ENCODE peak calls at places on chromosome 15, in six cellular contexts. T is A549, V is RWPE2, K is progenitor cell of endocrine pancreas, O is RWPE1, A is fibroblast of pulmonary artery. E is an unnamed sample.

GRCh38 chr15:37824717-37825382 is 109.6 kb upstream of the TMCO5A start:
- DNase-seq in T (peak), V (peak), K (no peak), O (peak), A (peak), E (no peak)

GRCh38 chr15:80461370-80462060 is 57.3 kb downstream of the ARNT2 start:
- DNase-seq in T (no peak), V (no peak), K (no peak), O (no peak), A (no peak), E (no peak)

GRCh38 chr15:28098360-28098765 is 752 bp downstream of the OCA2 start:
- DNase-seq in T (no peak), V (no peak), K (no peak), O (no peak), A (no peak), E (no peak)

GRCh38 chr15:40739854-40740253 is 15.2 kb downstream of the RMDN3 start:
- DNase-seq in T (no peak), V (peak), K (no peak), O (no peak), A (no peak), E (no peak)

GRCh38 chr15:43095708-43096347 is 10.0 kb downstream of the UBR1 start:
- DNase-seq in T (no peak), V (no peak), K (no peak), O (no peak), A (peak), E (no peak)

GRCh38 chr15:77969055-77969454 is 108.5 kb downstream of the TBC1D2B start:
- DNase-seq in T (no peak), V (no peak), K (no peak), O (no peak), A (no peak), E (no peak)

GRCh38 chr15:51349156-51349844 is 7.8 kb downstream of the GLDN start:
- DNase-seq in T (no peak), V (no peak), K (no peak), O (no peak), A (no peak), E (no peak)

GRCh38 chr15:50116477-50116876 is 2.6 kb downstream of the ATP8B4 start:
- DNase-seq in T (peak), V (no peak), K (no peak), O (no peak), A (peak), E (no peak)

GRCh38 chr15:77505556-77505955 is 84.9 kb downstream of the HMG20A start:
- DNase-seq in T (no peak), V (no peak), K (no peak), O (peak), A (no peak), E (no peak)

GRCh38 chr15:74438696-74439316 is 5.0 kb upstream of the SEMA7A start:
- DNase-seq in T (peak), V (no peak), K (peak), O (peak), A (peak), E (peak)

GRCh38 chr15:57686657-57687056 is 19.9 kb upstream of the POLR2M start:
- DNase-seq in T (no peak), V (no peak), K (no peak), O (no peak), A (no peak), E (no peak)

GRCh38 chr15:71707230-71708051 is 102.9 kb upstream of the NR2E3 start:
- DNase-seq in T (no peak), V (no peak), K (no peak), O (no peak), A (peak), E (no peak)
- TF ChIP-seq CTCF in T (no peak), V (no peak), K (no peak), O (no peak), A (no peak), E (no peak)

GRCh38 chr15:82933576-82933975 is 18.9 kb downstream of the HOMER2 start:
- DNase-seq in T (no peak), V (no peak), K (no peak), O (no peak), A (no peak), E (no peak)

GRCh38 chr15:82937659-82938058 is 14.9 kb downstream of the HOMER2 start:
- DNase-seq in T (no peak), V (no peak), K (no peak), O (no peak), A (no peak), E (no peak)

GRCh38 chr15:82935382-82935781 is 17.1 kb downstream of the HOMER2 start:
- DNase-seq in T (no peak), V (no peak), K (no peak), O (no peak), A (no peak), E (no peak)

GRCh38 chr15:82934100-82934880 is 18.2 kb downstream of the HOMER2 start:
- DNase-seq in T (no peak), V (no peak), K (no peak), O (no peak), A (no peak), E (no peak)

GRCh38 chr15:82936966-82937647 is 15.4 kb downstream of the HOMER2 start:
- DNase-seq in T (peak), V (no peak), K (no peak), O (peak), A (no peak), E (no peak)
- TF ChIP-seq CTCF in T (no peak), V (no peak), K (no peak), O (no peak), A (no peak), E (no peak)

DNA sequence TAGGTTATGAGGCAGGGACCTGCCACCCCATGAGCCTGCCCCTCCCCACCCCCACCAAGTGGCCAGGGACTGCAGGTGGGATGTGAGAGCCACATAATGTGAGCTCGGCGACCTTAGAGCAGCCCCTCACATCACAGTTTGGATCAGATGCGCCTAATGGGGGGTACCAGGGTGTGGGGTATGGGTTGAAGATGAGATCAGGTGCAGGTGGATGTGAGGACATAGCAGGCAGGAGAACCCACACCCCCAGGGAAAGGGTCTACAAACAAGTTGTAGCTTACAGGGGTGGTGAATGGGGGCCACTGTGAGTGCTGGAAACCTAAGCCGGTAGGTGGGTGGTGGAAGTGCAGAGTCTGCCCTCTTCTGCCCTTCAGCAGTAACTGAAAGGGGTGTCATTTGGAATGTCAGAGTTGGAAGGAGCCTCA is 94.0 kb downstream of the CORO2B start:
- DNase-seq in T (no peak), V (peak), K (no peak), O (no peak), A (peak), E (no peak)
- TF ChIP-seq CTCF in T (peak), V (no peak), K (peak), O (peak), A (peak), E (no peak)

GRCh38 chr15:62914461-62915079 is 128.0 kb upstream of the TPM1 start:
- DNase-seq in T (no peak), V (no peak), K (no peak), O (no peak), A (no peak), E (no peak)
- TF ChIP-seq CTCF in T (no peak), V (no peak), K (no peak), O (no peak), A (no peak), E (no peak)

GRCh38 chr15:65829150-65829764 is 37.2 kb upstream of the DENND4A start:
- DNase-seq in T (peak), V (no peak), K (no peak), O (peak), A (peak), E (no peak)
- TF ChIP-seq CTCF in T (peak), V (peak), K (peak), O (peak), A (peak), E (peak)

GRCh38 chr15:88644741-88645140 is 5.9 kb downstream of the ISG20 start:
- DNase-seq in T (no peak), V (peak), K (no peak), O (no peak), A (no peak), E (no peak)

GRCh38 chr15:88645171-88646087 is 6.6 kb downstream of the ISG20 start:
- DNase-seq in T (no peak), V (peak), K (no peak), O (no peak), A (no peak), E (no peak)

GRCh38 chr15:88646951-88647350 is 8.1 kb downstream of the ISG20 start:
- DNase-seq in T (no peak), V (peak), K (no peak), O (no peak), A (no peak), E (no peak)

GRCh38 chr15:88647362-88648105 is 8.7 kb downstream of the ISG20 start:
- DNase-seq in T (no peak), V (peak), K (no peak), O (no peak), A (no peak), E (no peak)

GRCh38 chr15:88646088-88646405 is 7.2 kb downstream of the ISG20 start:
- DNase-seq in T (no peak), V (peak), K (no peak), O (no peak), A (no peak), E (no peak)
- TF ChIP-seq CTCF in T (no peak), V (no peak), K (no peak), O (no peak), A (no peak), E (no peak)

DNA sequence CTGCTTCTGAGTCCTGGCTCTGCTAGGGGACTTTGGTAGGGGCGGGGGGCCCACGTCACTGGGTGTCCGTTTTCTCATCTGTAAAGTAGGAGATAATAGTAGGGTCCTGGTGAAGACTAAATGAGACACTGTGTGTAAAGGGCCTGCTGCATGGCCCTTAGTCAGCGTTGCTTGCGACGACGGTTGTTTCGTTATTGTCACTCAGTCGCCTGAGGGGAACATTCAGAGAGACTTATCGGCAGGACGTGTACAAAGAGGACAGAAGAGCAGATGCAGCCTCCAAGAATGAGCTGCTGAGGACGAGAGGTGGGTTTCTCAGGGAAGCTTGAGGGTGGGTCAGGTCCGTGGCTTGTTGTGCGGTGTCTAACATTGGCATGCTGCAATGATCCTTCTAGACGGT is 52.9 kb upstream of the MEX3B start:
- DNase-seq in T (no peak), V (no peak), K (no peak), O (no peak), A (no peak), E (no peak)
- TF ChIP-seq CTCF in T (no peak), V (no peak), K (no peak), O (no peak), A (no peak), E (no peak)